ENCODE peak calls at places on chromosome 11, in nine cellular contexts. One of them, this sample, is unnamed.
A peak's percentile ranks its signal among the peaks of the same experiment; 100 is the strongest.

GRCh38 chr11:119055901-119056300 is 1.1 kb downstream of the HYOU1 start:
- DNase-seq in Peyer's patch: no peak
- DNase-seq in coronary artery: no peak
- DNase-seq in brain microvascular endothelial cell: no peak
- DNase-seq in fibroblast of lung: peak; percentile 30
- DNase-seq in pancreas: no peak
- DNase-seq in CD8-positive, alpha-beta T cell: peak; percentile 14
- DNase-seq in BJ: no peak
- DNase-seq in tibial nerve: no peak
- DNase-seq in this sample: no peak

GRCh38 chr11:76678316-76678715 is 7.8 kb upstream of the LRRC32 start:
- DNase-seq in Peyer's patch: no peak
- DNase-seq in coronary artery: no peak
- DNase-seq in brain microvascular endothelial cell: no peak
- DNase-seq in fibroblast of lung: no peak
- DNase-seq in pancreas: no peak
- DNase-seq in CD8-positive, alpha-beta T cell: no peak
- DNase-seq in BJ: no peak
- DNase-seq in tibial nerve: no peak
- DNase-seq in this sample: no peak

GRCh38 chr11:125429174-125429707 is 66.8 kb downstream of the FEZ1 start:
- DNase-seq in Peyer's patch: no peak
- DNase-seq in coronary artery: no peak
- DNase-seq in brain microvascular endothelial cell: peak; percentile 48
- DNase-seq in fibroblast of lung: peak; percentile 46
- DNase-seq in pancreas: peak; percentile 30
- DNase-seq in CD8-positive, alpha-beta T cell: peak; percentile 44
- DNase-seq in BJ: no peak
- DNase-seq in tibial nerve: no peak
- DNase-seq in this sample: peak; percentile 30

GRCh38 chr11:67029146-67029545 is 6.2 kb downstream of the SYT12 start:
- DNase-seq in Peyer's patch: no peak
- DNase-seq in coronary artery: no peak
- DNase-seq in brain microvascular endothelial cell: no peak
- DNase-seq in fibroblast of lung: peak; percentile 57
- DNase-seq in pancreas: no peak
- DNase-seq in CD8-positive, alpha-beta T cell: no peak
- DNase-seq in BJ: no peak
- DNase-seq in tibial nerve: no peak
- DNase-seq in this sample: no peak

GRCh38 chr11:37089439-37089838 is 491.4 kb upstream of the RAG2 start:
- DNase-seq in Peyer's patch: no peak
- DNase-seq in coronary artery: no peak
- DNase-seq in brain microvascular endothelial cell: no peak
- DNase-seq in fibroblast of lung: no peak
- DNase-seq in pancreas: no peak
- DNase-seq in CD8-positive, alpha-beta T cell: no peak
- DNase-seq in BJ: no peak
- DNase-seq in tibial nerve: no peak
- DNase-seq in this sample: no peak

GRCh38 chr11:17238377-17238776 is 30.6 kb upstream of the PIK3C2A start:
- DNase-seq in Peyer's patch: no peak
- DNase-seq in coronary artery: no peak
- DNase-seq in brain microvascular endothelial cell: no peak
- DNase-seq in fibroblast of lung: no peak
- DNase-seq in pancreas: no peak
- DNase-seq in CD8-positive, alpha-beta T cell: no peak
- DNase-seq in BJ: no peak
- DNase-seq in tibial nerve: no peak
- DNase-seq in this sample: no peak

GRCh38 chr11:64870176-64870892 is 8.1 kb downstream of the EHD1 start:
- DNase-seq in Peyer's patch: no peak
- DNase-seq in coronary artery: peak; percentile 92
- DNase-seq in brain microvascular endothelial cell: peak; percentile 58
- DNase-seq in fibroblast of lung: peak; percentile 81
- DNase-seq in pancreas: no peak
- DNase-seq in CD8-positive, alpha-beta T cell: no peak
- DNase-seq in BJ: no peak
- DNase-seq in tibial nerve: no peak
- DNase-seq in this sample: no peak

GRCh38 chr11:131038597-131038996 is 122.3 kb upstream of the SNX19 start:
- DNase-seq in Peyer's patch: no peak
- DNase-seq in coronary artery: no peak
- DNase-seq in brain microvascular endothelial cell: peak; percentile 31
- DNase-seq in fibroblast of lung: peak; percentile 3
- DNase-seq in pancreas: no peak
- DNase-seq in CD8-positive, alpha-beta T cell: no peak
- DNase-seq in BJ: no peak
- DNase-seq in tibial nerve: no peak
- DNase-seq in this sample: no peak

GRCh38 chr11:113417428-113417827 is 29.8 kb downstream of the ANKK1 start:
- DNase-seq in Peyer's patch: no peak
- DNase-seq in coronary artery: no peak
- DNase-seq in brain microvascular endothelial cell: no peak
- DNase-seq in fibroblast of lung: no peak
- DNase-seq in pancreas: no peak
- DNase-seq in CD8-positive, alpha-beta T cell: no peak
- DNase-seq in BJ: no peak
- DNase-seq in tibial nerve: no peak
- DNase-seq in this sample: no peak

GRCh38 chr11:40716344-40717178 is 742.9 kb downstream of the LRRC4C start:
- DNase-seq in Peyer's patch: no peak
- DNase-seq in coronary artery: no peak
- DNase-seq in brain microvascular endothelial cell: no peak
- DNase-seq in fibroblast of lung: no peak
- DNase-seq in pancreas: no peak
- DNase-seq in CD8-positive, alpha-beta T cell: no peak
- DNase-seq in BJ: no peak
- DNase-seq in tibial nerve: no peak
- DNase-seq in this sample: no peak

GRCh38 chr11:28596816-28597215 is 488.6 kb downstream of the METTL15 start:
- DNase-seq in Peyer's patch: no peak
- DNase-seq in coronary artery: no peak
- DNase-seq in brain microvascular endothelial cell: no peak
- DNase-seq in fibroblast of lung: no peak
- DNase-seq in pancreas: no peak
- DNase-seq in CD8-positive, alpha-beta T cell: no peak
- DNase-seq in BJ: no peak
- DNase-seq in tibial nerve: no peak
- DNase-seq in this sample: no peak

GRCh38 chr11:94740975-94741707 is 27.0 kb upstream of the AMOTL1 start:
- DNase-seq in Peyer's patch: no peak
- DNase-seq in coronary artery: no peak
- DNase-seq in brain microvascular endothelial cell: peak; percentile 44
- DNase-seq in fibroblast of lung: peak; percentile 63
- DNase-seq in pancreas: peak; percentile 36
- DNase-seq in CD8-positive, alpha-beta T cell: no peak
- DNase-seq in BJ: no peak
- DNase-seq in tibial nerve: no peak
- DNase-seq in this sample: no peak

GRCh38 chr11:78031629-78032028 is 8.6 kb upstream of the KCTD14 start:
- DNase-seq in Peyer's patch: no peak
- DNase-seq in coronary artery: no peak
- DNase-seq in brain microvascular endothelial cell: no peak
- DNase-seq in fibroblast of lung: no peak
- DNase-seq in pancreas: no peak
- DNase-seq in CD8-positive, alpha-beta T cell: no peak
- DNase-seq in BJ: no peak
- DNase-seq in tibial nerve: no peak
- DNase-seq in this sample: peak; percentile 29

GRCh38 chr11:119844808-119845207 is 115.8 kb upstream of the NECTIN1 start:
- DNase-seq in Peyer's patch: no peak
- DNase-seq in coronary artery: no peak
- DNase-seq in brain microvascular endothelial cell: no peak
- DNase-seq in fibroblast of lung: no peak
- DNase-seq in pancreas: no peak
- DNase-seq in CD8-positive, alpha-beta T cell: no peak
- DNase-seq in BJ: no peak
- DNase-seq in tibial nerve: no peak
- DNase-seq in this sample: no peak

GRCh38 chr11:123122341-123122740 is 60.4 kb upstream of the HSPA8 start:
- DNase-seq in Peyer's patch: no peak
- DNase-seq in coronary artery: no peak
- DNase-seq in brain microvascular endothelial cell: peak; percentile 34
- DNase-seq in fibroblast of lung: peak; percentile 30
- DNase-seq in pancreas: no peak
- DNase-seq in CD8-positive, alpha-beta T cell: no peak
- DNase-seq in BJ: no peak
- DNase-seq in tibial nerve: no peak
- DNase-seq in this sample: no peak

GRCh38 chr11:11786771-11787170 is 55.0 kb upstream of the USP47 start:
- DNase-seq in Peyer's patch: no peak
- DNase-seq in coronary artery: no peak
- DNase-seq in brain microvascular endothelial cell: peak; percentile 33
- DNase-seq in fibroblast of lung: peak; percentile 20
- DNase-seq in pancreas: no peak
- DNase-seq in CD8-positive, alpha-beta T cell: no peak
- DNase-seq in BJ: no peak
- DNase-seq in tibial nerve: no peak
- DNase-seq in this sample: no peak
- TF ChIP-seq CTCF in Peyer's patch: no peak
- TF ChIP-seq CTCF in coronary artery: peak; percentile 48
- TF ChIP-seq CTCF in brain microvascular endothelial cell: peak; percentile 67
- TF ChIP-seq CTCF in fibroblast of lung: peak; percentile 46
- TF ChIP-seq CTCF in pancreas: no peak
- TF ChIP-seq CTCF in CD8-positive, alpha-beta T cell: no peak
- TF ChIP-seq CTCF in BJ: peak; percentile 66
- TF ChIP-seq CTCF in tibial nerve: peak; percentile 45
- TF ChIP-seq CTCF in this sample: peak; percentile 41

GRCh38 chr11:20021212-20021611 is 139.1 kb downstream of the DBX1 start:
- DNase-seq in Peyer's patch: no peak
- DNase-seq in coronary artery: no peak
- DNase-seq in brain microvascular endothelial cell: no peak
- DNase-seq in fibroblast of lung: no peak
- DNase-seq in pancreas: no peak
- DNase-seq in CD8-positive, alpha-beta T cell: no peak
- DNase-seq in BJ: no peak
- DNase-seq in tibial nerve: no peak
- DNase-seq in this sample: no peak
- TF ChIP-seq CTCF in Peyer's patch: no peak
- TF ChIP-seq CTCF in coronary artery: no peak
- TF ChIP-seq CTCF in brain microvascular endothelial cell: no peak
- TF ChIP-seq CTCF in fibroblast of lung: no peak
- TF ChIP-seq CTCF in pancreas: no peak
- TF ChIP-seq CTCF in CD8-positive, alpha-beta T cell: no peak
- TF ChIP-seq CTCF in BJ: no peak
- TF ChIP-seq CTCF in tibial nerve: no peak
- TF ChIP-seq CTCF in this sample: no peak

DNA sequence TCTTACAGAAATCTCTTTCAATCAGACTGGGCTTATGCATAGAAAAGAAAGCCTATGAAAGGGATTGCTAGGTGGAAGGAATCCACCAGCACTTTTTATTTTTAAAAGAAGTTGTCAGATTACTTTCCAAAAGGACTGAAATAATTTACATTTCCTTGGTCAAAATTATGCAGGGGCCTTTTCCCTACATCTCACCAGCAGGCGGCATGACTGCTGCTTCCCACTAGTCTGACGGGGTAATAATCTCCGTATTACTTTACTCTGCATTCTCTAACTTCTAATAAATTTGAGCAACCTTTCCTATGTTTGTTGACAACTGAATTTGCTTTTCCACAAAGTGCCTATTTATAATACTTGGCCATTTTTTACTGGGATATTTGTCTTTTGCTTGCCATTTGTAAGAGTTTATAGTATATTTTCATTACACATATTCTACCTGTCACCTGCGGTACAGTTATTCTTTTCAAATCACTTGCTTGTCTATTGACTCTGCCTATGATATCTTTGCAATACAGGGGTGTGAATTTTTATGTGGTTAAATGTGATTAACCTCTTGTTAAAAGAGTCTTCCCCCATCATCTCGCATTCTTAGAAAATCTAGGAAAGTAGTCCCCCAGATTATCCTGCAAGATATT is 51.9 kb upstream of the USP47 start:
- DNase-seq in Peyer's patch: no peak
- DNase-seq in coronary artery: no peak
- DNase-seq in brain microvascular endothelial cell: peak; percentile 25
- DNase-seq in fibroblast of lung: peak; percentile 8
- DNase-seq in pancreas: no peak
- DNase-seq in CD8-positive, alpha-beta T cell: no peak
- DNase-seq in BJ: no peak
- DNase-seq in tibial nerve: no peak
- DNase-seq in this sample: no peak
- TF ChIP-seq CTCF in Peyer's patch: peak; percentile 39
- TF ChIP-seq CTCF in coronary artery: no peak
- TF ChIP-seq CTCF in brain microvascular endothelial cell: peak; percentile 85
- TF ChIP-seq CTCF in fibroblast of lung: peak; percentile 61
- TF ChIP-seq CTCF in pancreas: peak; percentile 19
- TF ChIP-seq CTCF in CD8-positive, alpha-beta T cell: peak; percentile 64
- TF ChIP-seq CTCF in BJ: peak; percentile 75
- TF ChIP-seq CTCF in tibial nerve: peak; percentile 46
- TF ChIP-seq CTCF in this sample: peak; percentile 71

DNA sequence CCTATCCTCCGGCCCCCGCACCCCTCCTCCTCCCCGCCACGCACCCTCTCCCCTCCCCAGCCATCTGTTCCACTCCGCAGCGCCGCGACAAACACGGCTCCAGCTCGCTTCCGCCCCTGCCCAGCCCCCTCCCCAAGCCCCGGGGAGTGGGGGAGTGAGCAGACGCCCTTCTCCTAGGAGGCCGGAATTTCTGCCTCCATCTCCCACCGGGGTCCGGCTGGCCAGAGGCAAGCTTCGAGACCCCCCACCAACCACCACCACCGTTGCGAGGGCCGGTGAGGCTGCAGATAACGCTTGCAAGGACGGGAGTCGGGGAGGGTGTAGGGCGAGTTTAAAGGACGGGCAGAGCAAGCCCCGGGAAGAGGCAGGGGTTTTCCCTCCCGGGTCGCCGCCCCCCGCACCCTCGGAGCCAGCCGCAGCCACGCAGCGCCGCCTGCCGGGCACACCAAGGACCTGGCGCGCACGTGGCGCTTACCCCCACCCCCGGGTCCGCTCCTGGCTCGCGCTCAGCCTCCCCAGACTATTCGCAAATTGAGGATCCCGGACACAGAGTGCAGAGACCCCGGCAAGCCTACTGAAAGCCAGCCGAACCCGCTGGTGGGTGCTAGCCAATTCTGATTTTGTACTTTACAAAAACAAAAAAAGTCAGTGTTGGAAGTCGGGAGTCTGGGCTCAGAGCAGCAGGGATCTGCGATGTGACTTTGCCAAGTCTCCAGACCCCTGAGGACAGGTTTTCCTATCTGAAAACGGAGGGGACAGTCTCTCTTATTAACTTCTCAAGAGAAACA is 22.6 kb downstream of the RTN4RL2 start:
- DNase-seq in Peyer's patch: peak; percentile 56
- DNase-seq in coronary artery: no peak
- DNase-seq in brain microvascular endothelial cell: peak; percentile 5
- DNase-seq in fibroblast of lung: no peak
- DNase-seq in pancreas: no peak
- DNase-seq in CD8-positive, alpha-beta T cell: peak; percentile 49
- DNase-seq in BJ: no peak
- DNase-seq in tibial nerve: no peak
- DNase-seq in this sample: peak; percentile 70
- TF ChIP-seq CTCF in Peyer's patch: peak; percentile 36
- TF ChIP-seq CTCF in coronary artery: peak; percentile 30
- TF ChIP-seq CTCF in brain microvascular endothelial cell: peak; percentile 60
- TF ChIP-seq CTCF in fibroblast of lung: peak; percentile 68
- TF ChIP-seq CTCF in pancreas: peak; percentile 15
- TF ChIP-seq CTCF in CD8-positive, alpha-beta T cell: peak; percentile 64
- TF ChIP-seq CTCF in BJ: peak; percentile 56
- TF ChIP-seq CTCF in tibial nerve: peak; percentile 43
- TF ChIP-seq CTCF in this sample: peak; percentile 46

GRCh38 chr11:79087957-79088318 is 352.9 kb downstream of the TENM4 start:
- DNase-seq in Peyer's patch: no peak
- DNase-seq in coronary artery: no peak
- DNase-seq in brain microvascular endothelial cell: peak; percentile 7
- DNase-seq in fibroblast of lung: peak; percentile 29
- DNase-seq in pancreas: no peak
- DNase-seq in CD8-positive, alpha-beta T cell: no peak
- DNase-seq in BJ: no peak
- DNase-seq in tibial nerve: no peak
- DNase-seq in this sample: no peak
- TF ChIP-seq CTCF in Peyer's patch: no peak
- TF ChIP-seq CTCF in coronary artery: no peak
- TF ChIP-seq CTCF in brain microvascular endothelial cell: peak; percentile 46
- TF ChIP-seq CTCF in fibroblast of lung: no peak
- TF ChIP-seq CTCF in pancreas: no peak
- TF ChIP-seq CTCF in CD8-positive, alpha-beta T cell: no peak
- TF ChIP-seq CTCF in BJ: no peak
- TF ChIP-seq CTCF in tibial nerve: no peak
- TF ChIP-seq CTCF in this sample: no peak

This sample was measured in GM06990.